ENCODE peak calls at places on chromosome 7, in five cellular contexts. One of them, this sample, is unnamed.

GRCh38 chr7:158135931-158136330 is 451.7 kb downstream of the PTPRN2 start:
- DNase-seq in astrocyte of the spinal cord: no peak
- DNase-seq in fibroblast of the aortic adventitia: no peak
- DNase-seq in esophagus squamous epithelium: no peak
- DNase-seq in ascending aorta: no peak
- DNase-seq in this sample: no peak

GRCh38 chr7:25389489-25390106 is 161.3 kb upstream of the NPVF start:
- DNase-seq in astrocyte of the spinal cord: peak; percentile 50
- DNase-seq in fibroblast of the aortic adventitia: peak; percentile 74
- DNase-seq in esophagus squamous epithelium: no peak
- DNase-seq in ascending aorta: no peak
- DNase-seq in this sample: no peak

GRCh38 chr7:20228654-20229053 is 11.5 kb upstream of the MACC1 start:
- DNase-seq in astrocyte of the spinal cord: no peak
- DNase-seq in fibroblast of the aortic adventitia: no peak
- DNase-seq in esophagus squamous epithelium: no peak
- DNase-seq in ascending aorta: no peak
- DNase-seq in this sample: no peak

GRCh38 chr7:116426428-116427156 is 72.9 kb upstream of the CAV2 start:
- DNase-seq in astrocyte of the spinal cord: peak; percentile 89
- DNase-seq in fibroblast of the aortic adventitia: peak; percentile 89
- DNase-seq in esophagus squamous epithelium: no peak
- DNase-seq in ascending aorta: no peak
- DNase-seq in this sample: no peak

GRCh38 chr7:156791241-156791640 is 101.7 kb downstream of the LMBR1 start:
- DNase-seq in astrocyte of the spinal cord: no peak
- DNase-seq in fibroblast of the aortic adventitia: no peak
- DNase-seq in esophagus squamous epithelium: no peak
- DNase-seq in ascending aorta: no peak
- DNase-seq in this sample: no peak

GRCh38 chr7:51456471-51457060 is 140.0 kb upstream of the COBL start:
- DNase-seq in astrocyte of the spinal cord: no peak
- DNase-seq in fibroblast of the aortic adventitia: no peak
- DNase-seq in esophagus squamous epithelium: no peak
- DNase-seq in ascending aorta: no peak
- DNase-seq in this sample: no peak

GRCh38 chr7:40944981-40945585 is 757.8 kb downstream of the INHBA start:
- DNase-seq in astrocyte of the spinal cord: no peak
- DNase-seq in fibroblast of the aortic adventitia: no peak
- DNase-seq in esophagus squamous epithelium: no peak
- DNase-seq in ascending aorta: no peak
- DNase-seq in this sample: no peak

GRCh38 chr7:12735923-12736322 is 48.5 kb downstream of the ARL4A start:
- DNase-seq in astrocyte of the spinal cord: no peak
- DNase-seq in fibroblast of the aortic adventitia: no peak
- DNase-seq in esophagus squamous epithelium: no peak
- DNase-seq in ascending aorta: no peak
- DNase-seq in this sample: no peak

GRCh38 chr7:103797647-103798307 is 191.7 kb downstream of the RELN start:
- DNase-seq in astrocyte of the spinal cord: no peak
- DNase-seq in fibroblast of the aortic adventitia: no peak
- DNase-seq in esophagus squamous epithelium: no peak
- DNase-seq in ascending aorta: no peak
- DNase-seq in this sample: no peak

GRCh38 chr7:123535517-123535916 is 1.1 kb upstream of the IQUB start:
- DNase-seq in astrocyte of the spinal cord: no peak
- DNase-seq in fibroblast of the aortic adventitia: no peak
- DNase-seq in esophagus squamous epithelium: peak; percentile 0
- DNase-seq in ascending aorta: no peak
- DNase-seq in this sample: no peak
- H3K4me3 ChIP-seq in astrocyte of the spinal cord: peak overlapping the region; percentile 20
- H3K4me3 ChIP-seq in fibroblast of the aortic adventitia: peak overlapping the region; percentile 58
- H3K4me3 ChIP-seq in esophagus squamous epithelium: peak overlapping the region; percentile 66
- H3K4me3 ChIP-seq in ascending aorta: peak overlapping the region; percentile 66
- H3K4me3 ChIP-seq in this sample: peak overlapping the region; percentile 65

GRCh38 chr7:106012184-106012583 is 49.1 kb downstream of the CDHR3 start:
- DNase-seq in astrocyte of the spinal cord: no peak
- DNase-seq in fibroblast of the aortic adventitia: no peak
- DNase-seq in esophagus squamous epithelium: no peak
- DNase-seq in ascending aorta: no peak
- DNase-seq in this sample: no peak

GRCh38 chr7:106010866-106011265 is 47.8 kb downstream of the CDHR3 start:
- DNase-seq in astrocyte of the spinal cord: peak; percentile 47
- DNase-seq in fibroblast of the aortic adventitia: peak; percentile 13
- DNase-seq in esophagus squamous epithelium: no peak
- DNase-seq in ascending aorta: no peak
- DNase-seq in this sample: no peak

GRCh38 chr7:106006906-106007305 is 43.8 kb downstream of the CDHR3 start:
- DNase-seq in astrocyte of the spinal cord: no peak
- DNase-seq in fibroblast of the aortic adventitia: no peak
- DNase-seq in esophagus squamous epithelium: no peak
- DNase-seq in ascending aorta: no peak
- DNase-seq in this sample: no peak

GRCh38 chr7:106010331-106010730 is 47.3 kb downstream of the CDHR3 start:
- DNase-seq in astrocyte of the spinal cord: peak; percentile 8
- DNase-seq in fibroblast of the aortic adventitia: peak; percentile 40
- DNase-seq in esophagus squamous epithelium: no peak
- DNase-seq in ascending aorta: no peak
- DNase-seq in this sample: no peak

GRCh38 chr7:106009511-106010226 is 46.6 kb downstream of the CDHR3 start:
- DNase-seq in astrocyte of the spinal cord: peak; percentile 94
- DNase-seq in fibroblast of the aortic adventitia: peak; percentile 99
- DNase-seq in esophagus squamous epithelium: peak; percentile 65
- DNase-seq in ascending aorta: peak; percentile 85
- DNase-seq in this sample: peak; percentile 59
- H3K4me3 ChIP-seq in astrocyte of the spinal cord: no peak overlapping the region
- H3K4me3 ChIP-seq in fibroblast of the aortic adventitia: peak overlapping the region; percentile 33
- H3K4me3 ChIP-seq in esophagus squamous epithelium: no peak overlapping the region
- H3K4me3 ChIP-seq in ascending aorta: no peak overlapping the region
- H3K4me3 ChIP-seq in this sample: no peak overlapping the region

DNA sequence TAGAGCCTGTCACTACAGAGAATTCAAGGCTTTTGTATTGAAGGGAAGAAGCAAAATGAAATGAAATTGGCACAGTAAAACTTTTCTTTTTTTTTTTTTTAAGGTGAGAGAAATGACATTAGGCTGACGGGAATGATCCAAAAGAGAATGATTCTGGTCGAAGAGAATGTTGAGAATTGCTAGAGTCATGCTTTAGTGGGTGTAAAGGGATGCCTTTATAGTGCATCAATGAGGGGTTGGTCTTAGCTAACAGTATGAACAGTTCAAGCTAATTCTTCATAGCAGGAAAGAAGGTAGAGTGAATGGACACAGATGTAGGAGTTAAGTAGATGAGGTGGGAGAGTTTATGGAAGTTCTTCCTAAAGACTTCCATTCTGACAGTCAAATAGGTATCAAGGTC is 32.3 kb upstream of the LSM8 start:
- DNase-seq in astrocyte of the spinal cord: no peak
- DNase-seq in fibroblast of the aortic adventitia: no peak
- DNase-seq in esophagus squamous epithelium: no peak
- DNase-seq in ascending aorta: no peak
- DNase-seq in this sample: no peak
- H3K4me3 ChIP-seq in astrocyte of the spinal cord: no peak overlapping the region
- H3K4me3 ChIP-seq in fibroblast of the aortic adventitia: no peak overlapping the region
- H3K4me3 ChIP-seq in esophagus squamous epithelium: no peak overlapping the region
- H3K4me3 ChIP-seq in ascending aorta: no peak overlapping the region
- H3K4me3 ChIP-seq in this sample: no peak overlapping the region

DNA sequence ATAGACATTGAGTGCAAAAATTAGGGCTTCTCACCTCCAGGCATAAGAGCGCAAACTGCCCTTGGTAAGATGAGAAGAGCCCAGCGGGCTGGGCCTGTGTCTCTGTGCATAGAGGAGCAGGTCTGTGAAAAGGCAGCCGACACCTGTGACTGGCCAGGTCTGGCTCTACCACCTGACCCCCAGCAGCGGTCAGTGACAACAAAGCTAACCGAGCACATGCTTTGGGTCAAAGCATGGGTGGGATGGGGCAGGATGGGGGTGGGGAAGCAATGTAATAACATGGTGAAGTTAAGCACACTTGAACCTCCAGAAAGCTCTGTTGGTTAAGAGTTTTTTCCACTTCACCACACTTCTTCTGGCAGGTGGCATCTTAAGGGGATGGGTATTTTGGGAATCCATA is 29.3 kb downstream of the CYTH3 start:
- DNase-seq in astrocyte of the spinal cord: no peak
- DNase-seq in fibroblast of the aortic adventitia: no peak
- DNase-seq in esophagus squamous epithelium: no peak
- DNase-seq in ascending aorta: no peak
- DNase-seq in this sample: no peak
- H3K4me3 ChIP-seq in astrocyte of the spinal cord: no peak overlapping the region
- H3K4me3 ChIP-seq in fibroblast of the aortic adventitia: no peak overlapping the region
- H3K4me3 ChIP-seq in esophagus squamous epithelium: no peak overlapping the region
- H3K4me3 ChIP-seq in ascending aorta: no peak overlapping the region
- H3K4me3 ChIP-seq in this sample: no peak overlapping the region

GRCh38 chr7:111050885-111051416 is 40.0 kb upstream of the LRRN3 start:
- DNase-seq in astrocyte of the spinal cord: peak; percentile 26
- DNase-seq in fibroblast of the aortic adventitia: no peak
- DNase-seq in esophagus squamous epithelium: no peak
- DNase-seq in ascending aorta: no peak
- DNase-seq in this sample: no peak
- H3K4me3 ChIP-seq in astrocyte of the spinal cord: no peak overlapping the region
- H3K4me3 ChIP-seq in fibroblast of the aortic adventitia: no peak overlapping the region
- H3K4me3 ChIP-seq in esophagus squamous epithelium: no peak overlapping the region
- H3K4me3 ChIP-seq in ascending aorta: no peak overlapping the region
- H3K4me3 ChIP-seq in this sample: no peak overlapping the region

DNA sequence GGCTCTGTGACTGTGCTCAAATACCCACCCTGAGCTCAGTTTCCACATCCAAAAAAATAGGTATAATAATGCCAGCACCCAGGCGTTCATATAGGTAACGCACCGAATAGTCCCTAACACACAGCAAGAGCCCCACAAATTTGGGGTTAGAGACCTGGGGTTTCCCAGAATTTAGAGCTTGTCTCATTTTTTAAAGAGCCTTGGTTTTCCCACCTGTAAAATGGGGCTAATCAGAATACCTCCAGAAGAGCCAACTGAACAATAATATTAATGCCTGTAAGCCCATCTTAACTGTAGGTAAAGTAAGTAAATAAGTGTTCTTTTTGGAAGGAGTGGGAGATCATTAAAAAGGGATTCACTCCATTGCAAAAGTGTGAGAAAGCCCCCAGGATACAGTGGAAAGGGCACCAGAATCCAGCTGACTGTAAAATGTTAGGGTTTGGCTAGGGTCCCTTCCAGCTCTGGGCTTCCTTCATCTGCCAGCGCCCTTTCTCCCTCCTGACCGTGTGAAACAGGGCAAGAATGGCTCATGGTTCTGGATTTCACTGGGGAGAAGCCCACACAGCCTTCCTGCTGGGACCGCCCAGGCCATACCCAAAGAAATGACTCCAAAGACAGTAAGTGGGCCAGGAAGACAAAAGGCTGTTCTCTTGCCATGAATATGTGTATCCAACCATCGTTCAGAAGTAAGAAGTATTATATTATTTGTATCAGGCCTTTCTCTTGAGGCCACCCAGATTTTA is 2.1 kb downstream of the MTURN start:
- DNase-seq in astrocyte of the spinal cord: no peak
- DNase-seq in fibroblast of the aortic adventitia: no peak
- DNase-seq in esophagus squamous epithelium: no peak
- DNase-seq in ascending aorta: no peak
- DNase-seq in this sample: no peak
- H3K4me3 ChIP-seq in astrocyte of the spinal cord: no peak overlapping the region
- H3K4me3 ChIP-seq in fibroblast of the aortic adventitia: peak overlapping the region; percentile 89
- H3K4me3 ChIP-seq in esophagus squamous epithelium: peak overlapping the region; percentile 74
- H3K4me3 ChIP-seq in ascending aorta: peak overlapping the region; percentile 84
- H3K4me3 ChIP-seq in this sample: no peak overlapping the region

DNA sequence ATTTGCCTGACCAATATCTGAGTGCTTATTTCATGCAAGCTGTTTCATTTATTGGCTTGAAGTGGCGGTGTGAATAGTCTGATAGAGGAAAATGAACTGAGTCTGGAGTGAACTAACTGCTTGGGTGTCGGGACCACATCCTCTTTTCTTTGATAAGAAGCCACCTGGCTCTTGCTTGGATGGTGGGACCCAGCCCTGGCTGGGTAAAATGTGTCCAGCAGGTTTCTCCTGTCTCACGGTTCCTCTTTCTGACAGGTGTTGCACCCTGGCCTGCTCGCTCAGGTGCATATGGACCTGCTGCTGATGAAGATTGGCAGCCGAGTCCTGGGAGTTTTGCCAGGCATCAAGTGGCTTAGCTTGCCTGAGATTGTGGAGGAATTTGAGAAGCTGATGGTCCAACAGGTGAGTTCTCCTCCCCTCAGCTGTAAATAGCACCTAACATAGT is 1.6 kb downstream of the ADCK2 start:
- DNase-seq in astrocyte of the spinal cord: no peak
- DNase-seq in fibroblast of the aortic adventitia: no peak
- DNase-seq in esophagus squamous epithelium: no peak
- DNase-seq in ascending aorta: no peak
- DNase-seq in this sample: no peak
- H3K4me3 ChIP-seq in astrocyte of the spinal cord: no peak overlapping the region
- H3K4me3 ChIP-seq in fibroblast of the aortic adventitia: no peak overlapping the region
- H3K4me3 ChIP-seq in esophagus squamous epithelium: no peak overlapping the region
- H3K4me3 ChIP-seq in ascending aorta: peak overlapping the region; percentile 95
- H3K4me3 ChIP-seq in this sample: no peak overlapping the region

DNA sequence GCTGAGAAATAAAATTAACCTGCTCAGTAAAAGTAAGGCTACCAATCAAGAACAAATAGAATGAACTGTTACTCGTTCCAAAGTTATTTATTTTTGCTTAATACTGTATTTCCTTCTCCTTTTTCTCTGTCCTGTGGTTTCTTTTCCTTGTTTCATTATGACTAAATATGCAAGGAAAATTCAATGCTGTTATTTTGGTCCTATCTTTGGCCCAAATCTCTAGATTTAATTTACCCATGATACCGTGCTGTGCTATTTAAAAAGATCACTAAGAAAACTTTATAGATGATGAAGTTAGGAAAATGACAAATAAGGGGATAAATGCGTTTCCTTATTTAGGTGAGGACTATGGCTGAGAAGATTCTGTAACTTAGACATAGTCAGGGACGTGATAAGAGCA is 45.3 kb upstream of the FAM133B start:
- DNase-seq in astrocyte of the spinal cord: no peak
- DNase-seq in fibroblast of the aortic adventitia: no peak
- DNase-seq in esophagus squamous epithelium: no peak
- DNase-seq in ascending aorta: no peak
- DNase-seq in this sample: no peak
- H3K4me3 ChIP-seq in astrocyte of the spinal cord: no peak overlapping the region
- H3K4me3 ChIP-seq in fibroblast of the aortic adventitia: no peak overlapping the region
- H3K4me3 ChIP-seq in esophagus squamous epithelium: no peak overlapping the region
- H3K4me3 ChIP-seq in ascending aorta: no peak overlapping the region
- H3K4me3 ChIP-seq in this sample: no peak overlapping the region